ENCODE peak calls at places on chromosomes 11 and 22, in five cellular contexts. J is K562, H is HL-60, V is HCT116, R is GM12878. A is an unnamed sample.
A peak's percentile ranks its signal among the peaks of the same experiment; 100 is the strongest.

GRCh38 chr11:942853-943252 is 17.2 kb downstream of the AP2A2 start:
- DNase-seq in V (no peak), J (no peak), H (no peak), R (no peak), A (no peak)

GRCh38 chr11:104104201-104104600 is 59.7 kb downstream of the PDGFD start:
- DNase-seq in V (no peak), R (no peak), H (no peak), J (no peak), A (no peak)

GRCh38 chr11:103881518-103882070 is 154.8 kb upstream of the DDI1 start:
- DNase-seq in J (no peak), R (no peak), H (no peak), V (no peak), A (no peak)

GRCh38 chr11:102081313-102081712 is 28.9 kb upstream of the YAP1 start:
- DNase-seq in V (no peak), H (no peak), R (no peak), J (no peak), A (no peak)

GRCh38 chr22:50548913-50549790 is 3.5 kb downstream of the KLHDC7B start:
- DNase-seq in J (no peak), R (no peak), V (no peak), H (no peak), A (no peak)

GRCh38 chr11:44404736-44405395 is 94.9 kb upstream of the ALX4 start:
- DNase-seq in R (no peak), J (no peak), V (no peak), H (no peak), A (no peak)

GRCh38 chr11:85530596-85530995 is 96.5 kb downstream of the DLG2 start:
- DNase-seq in H (peak; percentile 4), J (no peak), R (no peak), V (no peak), A (no peak)

GRCh38 chr22:33909075-33909458 is 11.2 kb downstream of the LARGE1 start:
- DNase-seq in V (no peak), R (no peak), H (no peak), J (no peak), A (no peak)

GRCh38 chr11:65776710-65777141 is 4.0 kb downstream of the AP5B1 start:
- DNase-seq in H (no peak), R (no peak), J (no peak), V (no peak), A (no peak)

GRCh38 chr11:90286640-90287039 is 63.8 kb upstream of the CHORDC1 start:
- DNase-seq in R (no peak), J (no peak), V (no peak), H (no peak), A (no peak)

GRCh38 chr11:74837191-74837590 is 88.5 kb downstream of the RNF169 start:
- DNase-seq in J (no peak), H (no peak), V (no peak), R (no peak), A (no peak)

GRCh38 chr11:74840486-74840885 is 91.8 kb downstream of the RNF169 start:
- DNase-seq in J (no peak), H (no peak), R (no peak), V (no peak), A (no peak)

GRCh38 chr11:74838188-74838587 is 89.5 kb downstream of the RNF169 start:
- DNase-seq in R (no peak), J (no peak), V (no peak), H (no peak), A (no peak)

GRCh38 chr11:74839445-74839844 is 90.8 kb downstream of the RNF169 start:
- DNase-seq in V (no peak), J (no peak), R (no peak), H (no peak), A (no peak)

DNA sequence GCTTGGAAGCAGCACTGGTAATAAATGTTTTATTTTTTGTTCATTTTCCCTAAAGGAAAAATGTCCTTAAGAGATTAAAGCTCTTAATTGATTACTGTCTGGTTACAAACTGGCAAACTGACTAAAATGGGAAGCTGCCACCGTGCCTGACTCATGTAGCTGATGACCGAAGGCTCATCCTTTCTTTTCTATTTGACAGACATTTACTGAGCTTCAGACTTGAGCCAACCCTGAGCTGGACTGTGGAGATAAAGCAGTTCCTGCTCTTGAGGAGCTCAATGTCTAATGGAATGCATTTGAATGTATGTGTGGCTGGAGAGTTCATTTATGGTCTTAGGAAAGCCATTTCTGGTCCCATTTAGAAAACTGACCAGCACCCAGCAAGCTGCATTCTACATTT is 91.3 kb downstream of the RNF169 start:
- DNase-seq in R (no peak), H (no peak), V (no peak), J (no peak), A (no peak)
- TF ChIP-seq REST in R (no peak), H (no peak), V (no peak), J (no peak), A (no peak)

DNA sequence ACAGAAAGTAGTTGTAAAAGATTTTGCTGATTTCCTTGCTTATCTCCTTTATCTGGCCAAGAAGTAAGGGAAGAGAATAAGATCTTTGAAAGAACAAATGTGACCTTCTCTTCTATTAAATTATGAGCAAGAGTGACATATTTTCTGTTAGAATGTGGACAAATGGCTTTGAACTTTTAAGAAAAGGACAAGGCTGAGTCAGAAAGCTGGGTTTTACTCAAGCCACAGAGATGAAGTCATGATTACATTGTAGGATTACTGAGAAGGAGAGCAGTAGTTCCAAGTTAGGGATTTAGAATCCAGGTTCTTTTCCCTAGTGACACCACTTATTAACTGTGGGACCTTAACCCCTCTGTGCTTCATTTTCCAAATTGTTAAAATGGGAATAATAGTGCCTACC is 13.5 kb downstream of the CCDC90B start:
- DNase-seq in R (no peak), H (no peak), V (no peak), J (no peak), A (no peak)
- TF ChIP-seq REST in R (no peak), H (no peak), V (no peak), J (no peak), A (no peak)

GRCh38 chr11:105177658-105178057 is 38.1 kb upstream of the CARD18 start:
- DNase-seq in H (no peak), V (no peak), R (no peak), J (no peak), A (no peak)
- TF ChIP-seq REST in H (no peak), V (no peak), R (no peak), J (no peak), A (no peak)

GRCh38 chr11:117000741-117001096 is 97.5 kb downstream of the SIK3 start:
- DNase-seq in H (no peak), V (no peak), R (no peak), J (no peak), A (no peak)

GRCh38 chr11:117000039-117000740 is 98.0 kb downstream of the SIK3 start:
- DNase-seq in H (no peak), V (no peak), J (no peak), R (no peak), A (no peak)

GRCh38 chr11:117005758-117006157 is 92.5 kb downstream of the SIK3 start:
- DNase-seq in V (no peak), R (no peak), H (no peak), J (no peak), A (no peak)

GRCh38 chr11:117002639-117003305 is 95.5 kb downstream of the SIK3 start:
- DNase-seq in R (no peak), J (no peak), H (no peak), V (no peak), A (no peak)
- TF ChIP-seq REST in R (no peak), J (no peak), H (no peak), V (no peak), A (no peak)

GRCh38 chr22:29625090-29625825 is 21.8 kb downstream of the NF2 start:
- DNase-seq in J (peak; percentile 42), V (no peak), H (peak; percentile 41), R (no peak), A (no peak)

GRCh38 chr22:29617922-29618629 is 14.6 kb downstream of the NF2 start:
- DNase-seq in J (no peak), R (no peak), V (peak; percentile 71), H (no peak), A (no peak)

GRCh38 chr22:29623059-29623458 is 19.6 kb downstream of the NF2 start:
- DNase-seq in H (no peak), V (no peak), J (no peak), R (no peak), A (no peak)

GRCh38 chr22:29623553-29624169 is 20.2 kb downstream of the NF2 start:
- DNase-seq in V (no peak), R (no peak), J (no peak), H (peak; percentile 36), A (no peak)

GRCh38 chr22:29621761-29622526 is 18.5 kb downstream of the NF2 start:
- DNase-seq in V (peak; percentile 91), J (no peak), H (peak; percentile 10), R (no peak), A (peak; percentile 99)
- TF ChIP-seq REST in V (no peak), J (no peak), H (no peak), R (no peak), A (no peak)

GRCh38 chr11:27619936-27620335 is 80.3 kb downstream of the BDNF start:
- DNase-seq in H (no peak), J (no peak), R (no peak), V (no peak), A (no peak)

GRCh38 chr11:27623945-27624523 is 76.2 kb downstream of the BDNF start:
- DNase-seq in R (no peak), H (no peak), V (no peak), J (no peak), A (no peak)

GRCh38 chr11:27622541-27623300 is 77.5 kb downstream of the BDNF start:
- DNase-seq in V (no peak), J (no peak), H (no peak), R (no peak), A (no peak)

GRCh38 chr11:27619039-27619438 is 81.2 kb downstream of the BDNF start:
- DNase-seq in J (no peak), V (no peak), H (no peak), R (no peak), A (no peak)

GRCh38 chr11:27621440-27622161 is 78.7 kb downstream of the BDNF start:
- DNase-seq in V (no peak), J (no peak), H (no peak), R (no peak), A (no peak)
- TF ChIP-seq REST in V (no peak), J (no peak), H (no peak), R (no peak), A (no peak)

GRCh38 chr11:68053117-68053516 is 14.3 kb downstream of the TCIRG1 start:
- DNase-seq in H (no peak), V (no peak), R (no peak), J (no peak), A (no peak)
- TF ChIP-seq REST in H (no peak), V (no peak), R (no peak), J (no peak), A (no peak)

A was measured in Panc1.